ENCODE peak calls at places on chromosomes 11 and 22, in ten cellular contexts. A is neural progenitor cell, X is stomach, T is heart right ventricle, U is uterus, R is prostate gland, K is body of pancreas, O is tibial nerve, V is kidney, E is suprapubic skin. Z is an unnamed sample. For H3K9me3, the result is how much of the 10 kb centered on the place peaks cover.

GRCh38 chr11:92569717-92570116 is 345.1 kb downstream of the FAT3 start:
- DNase-seq in U (no peak), O (no peak), R (no peak), X (no peak), V (no peak), A (no peak), K (no peak), E (no peak), T (no peak), Z (no peak)

GRCh38 chr22:32951807-32952153 is 106.4 kb downstream of the SYN3 start:
- DNase-seq in X (no peak), T (peak), O (no peak), U (peak), E (no peak), K (no peak), A (no peak), R (no peak), V (peak), Z (no peak)

GRCh38 chr11:72338741-72339140 is 94.8 kb upstream of the PHOX2A start:
- DNase-seq in T (no peak), K (no peak), E (no peak), U (no peak), O (no peak), A (no peak), X (no peak), R (no peak), V (no peak), Z (no peak)

GRCh38 chr11:107018902-107019493 is 722 bp upstream of the GUCY1A2 start:
- DNase-seq in U (peak), A (peak), E (peak), T (peak), R (peak), O (peak), V (peak), X (peak), K (peak), Z (peak)

GRCh38 chr11:35253237-35253636 is 114.3 kb downstream of the CD44 start:
- DNase-seq in U (no peak), T (no peak), R (no peak), K (no peak), A (no peak), V (no peak), E (no peak), X (no peak), O (no peak), Z (no peak)

GRCh38 chr11:64918056-64918455 is 1.0 kb upstream of the ATG2A start:
- DNase-seq in U (no peak), O (no peak), K (no peak), T (no peak), E (no peak), A (peak), R (no peak), X (no peak), V (no peak), Z (peak)

GRCh38 chr11:28117712-28118111 is 9.5 kb downstream of the METTL15 start:
- DNase-seq in V (no peak), X (no peak), K (no peak), T (no peak), O (no peak), U (no peak), A (no peak), E (no peak), R (no peak), Z (no peak)

GRCh38 chr11:68214173-68215086 is 1.3 kb upstream of the KMT5B start:
- DNase-seq in U (no peak), K (peak), X (no peak), O (no peak), A (peak), R (no peak), V (peak), T (peak), E (peak), Z (no peak)

GRCh38 chr22:30887418-30887817 is 81.2 kb downstream of the MORC2 start:
- DNase-seq in U (no peak), R (no peak), O (no peak), V (peak), T (no peak), A (no peak), X (no peak), K (no peak), E (peak), Z (no peak)

GRCh38 chr11:72189448-72190250 is 2.3 kb upstream of the FOLR1 start:
- DNase-seq in O (no peak), K (peak), V (peak), A (peak), T (peak), U (peak), X (no peak), R (no peak), E (no peak), Z (no peak)

GRCh38 chr22:46569055-46569847 is 31.8 kb upstream of the CELSR1 start:
- DNase-seq in O (no peak), X (no peak), T (no peak), V (peak), R (no peak), U (no peak), A (peak), E (peak), K (no peak), Z (no peak)

GRCh38 chr22:46931414-46931813 is 169.0 kb downstream of the TBC1D22A start:
- DNase-seq in O (no peak), E (no peak), T (no peak), V (no peak), U (no peak), R (no peak), X (no peak), A (no peak), K (no peak), Z (no peak)

GRCh38 chr11:19931141-19931767 is 218.6 kb downstream of the NAV2 start:
- DNase-seq in K (no peak), R (no peak), E (no peak), X (no peak), U (peak), A (peak), V (no peak), T (no peak), O (no peak), Z (no peak)

GRCh38 chr22:46007003-46007847 is 30.3 kb upstream of the WNT7B start:
- DNase-seq in A (no peak), K (peak), R (peak), O (no peak), T (peak), U (peak), V (peak), E (peak), X (peak), Z (no peak)

DNA sequence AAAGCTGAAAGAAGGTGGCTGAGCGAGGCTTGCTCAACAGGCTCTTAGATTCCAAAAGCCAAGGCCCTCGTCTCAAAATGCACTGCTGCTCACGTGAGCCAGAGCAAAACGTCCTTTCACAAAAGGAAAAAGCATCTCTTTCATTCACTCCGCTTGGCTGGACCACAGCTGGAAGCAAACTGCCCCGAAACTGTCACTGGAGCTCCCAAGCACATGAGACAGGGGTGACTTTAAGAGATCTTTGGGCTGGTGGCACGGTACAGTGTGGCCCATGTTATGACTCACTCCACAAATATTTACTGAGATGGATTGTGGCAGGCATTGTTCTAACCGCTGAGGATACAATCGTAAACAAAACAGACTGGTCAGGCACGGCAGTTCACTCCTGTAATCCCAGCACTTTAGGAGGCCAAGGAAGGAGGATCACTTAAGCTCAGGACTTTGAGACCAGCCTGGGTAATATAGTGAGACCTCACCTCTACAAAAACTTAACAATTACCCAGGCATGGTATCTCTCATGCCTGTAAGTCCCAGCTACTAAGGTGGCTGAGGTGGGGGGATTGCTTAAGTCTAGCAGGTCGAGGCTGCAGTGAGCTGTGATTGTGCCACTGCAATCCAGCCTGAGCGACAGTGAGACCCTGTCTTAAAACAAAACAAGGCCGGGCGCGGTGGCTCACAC is 3.6 kb downstream of the PLA2G6 start:
- DNase-seq in O (peak), T (no peak), X (peak), K (no peak), U (peak), E (peak), A (peak), V (peak), R (peak), Z (peak)
- H3K27ac ChIP-seq in O (peak), T (peak), X (peak), K (peak), U (peak), E (peak), A (peak), V (peak), R (peak), Z (peak)

GRCh38 chr22:49329636-49330035 is 498.0 kb downstream of the BRD1 start:
- DNase-seq in X (peak), U (no peak), E (no peak), R (no peak), V (no peak), K (no peak), A (no peak), O (no peak), T (no peak), Z (no peak)
- H3K9me3 ChIP-seq in X (under half), U (under half), E (under half), R (under half), V (under half), K (under half), A (under half), O (under half), T (under half), Z (half or more)

DNA sequence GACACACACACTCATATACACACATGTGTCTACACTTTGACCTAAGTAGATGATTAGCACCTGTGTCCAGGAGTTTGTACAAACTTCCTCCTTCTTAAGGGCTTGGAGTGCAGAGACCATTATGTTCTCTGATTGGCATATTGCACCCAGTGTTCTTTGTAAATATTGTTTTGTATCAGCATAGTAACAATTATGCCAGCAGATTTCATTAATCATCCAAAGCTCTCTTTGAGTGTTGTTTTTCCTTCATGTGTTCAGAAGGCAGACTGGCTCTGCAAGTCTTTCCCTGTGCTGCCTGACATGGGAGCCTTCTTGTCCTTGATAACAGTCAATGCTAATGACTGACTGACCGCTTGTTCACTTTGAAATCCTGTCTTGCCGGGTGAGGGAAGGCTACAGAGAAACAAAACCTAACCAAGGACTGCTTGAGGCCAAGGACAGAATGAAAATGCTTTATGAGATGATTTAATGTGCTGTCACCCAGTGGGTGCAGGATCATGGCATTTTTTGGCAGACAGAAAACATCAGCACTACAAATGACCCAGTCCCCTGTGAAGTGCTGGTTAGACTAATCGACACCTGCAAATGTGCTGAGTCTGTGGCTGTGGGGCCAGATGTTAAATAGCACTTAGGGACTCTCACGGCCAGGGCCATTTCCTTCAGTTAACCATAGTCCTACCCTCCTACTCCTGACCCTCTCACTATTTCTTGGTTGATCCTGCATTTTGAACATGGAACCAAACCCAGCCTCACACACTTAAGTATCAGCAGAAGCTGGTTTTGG is 6.6 kb upstream of the BARX2 start:
- DNase-seq in V (no peak), T (no peak), R (no peak), E (no peak), A (no peak), O (no peak), K (no peak), U (no peak), X (peak), Z (no peak)
- H3K27ac ChIP-seq in V (peak), T (no peak), R (no peak), E (peak), A (no peak), O (no peak), K (peak), U (no peak), X (no peak), Z (no peak)

DNA sequence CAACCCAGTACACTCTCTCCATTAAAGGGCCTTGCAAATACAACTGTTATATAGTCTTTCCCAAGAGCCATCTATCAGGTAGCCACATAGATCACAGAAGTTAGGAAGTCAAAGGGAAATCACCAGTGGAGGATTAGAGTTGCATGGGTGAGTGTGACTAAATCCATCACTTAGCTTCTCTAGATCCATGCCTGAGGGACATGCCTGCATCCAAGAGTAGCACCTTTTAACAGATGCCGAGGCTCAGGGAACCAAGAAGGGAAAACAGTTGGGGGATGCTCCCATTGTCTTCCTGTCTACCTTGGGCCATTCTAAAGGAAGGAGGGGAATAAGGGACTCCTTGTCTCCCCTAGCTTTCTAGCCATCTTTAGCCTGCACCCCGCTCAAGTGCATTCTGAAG is 77.9 kb downstream of the XRRA1 start:
- DNase-seq in R (no peak), K (no peak), V (no peak), E (no peak), X (no peak), O (no peak), A (no peak), U (no peak), T (no peak), Z (no peak)
- H3K9me3 ChIP-seq in R (under half), K (under half), V (under half), E (half or more), X (half or more), O (under half), A (under half), U (half or more), T (half or more), Z (under half)